ENCODE peak calls at places on chromosomes 4 and X, in nine cellular contexts. One of them, this sample, is unnamed.

GRCh38 chr4:55765070-55765469 is 54.5 kb upstream of the EXOC1L start:
- DNase-seq in A549: no peak
- DNase-seq in vagina: no peak
- DNase-seq in body of pancreas: no peak
- DNase-seq in heart left ventricle: no peak
- DNase-seq in transverse colon: no peak
- DNase-seq in K562: no peak
- DNase-seq in right lobe of liver: no peak
- DNase-seq in breast epithelium: no peak
- DNase-seq in this sample: no peak

GRCh38 chrX:81229208-81229607 is 27.3 kb downstream of the SH3BGRL start:
- DNase-seq in A549: no peak
- DNase-seq in vagina: no peak
- DNase-seq in body of pancreas: no peak
- DNase-seq in heart left ventricle: no peak
- DNase-seq in transverse colon: no peak
- DNase-seq in K562: no peak
- DNase-seq in right lobe of liver: no peak
- DNase-seq in breast epithelium: no peak
- DNase-seq in this sample: no peak

GRCh38 chrX:43633081-43633480 is 23.0 kb upstream of the MAOA start:
- DNase-seq in A549: no peak
- DNase-seq in vagina: no peak
- DNase-seq in body of pancreas: no peak
- DNase-seq in heart left ventricle: no peak
- DNase-seq in transverse colon: no peak
- DNase-seq in K562: no peak
- DNase-seq in right lobe of liver: no peak
- DNase-seq in breast epithelium: no peak
- DNase-seq in this sample: no peak

GRCh38 chr4:1260418-1261106 is 11.6 kb upstream of the CTBP1 start:
- DNase-seq in A549: no peak
- DNase-seq in vagina: no peak
- DNase-seq in body of pancreas: no peak
- DNase-seq in heart left ventricle: no peak
- DNase-seq in transverse colon: no peak
- DNase-seq in K562: no peak
- DNase-seq in right lobe of liver: no peak
- DNase-seq in breast epithelium: no peak
- DNase-seq in this sample: no peak

GRCh38 chr4:139617702-139618490 is 47.7 kb upstream of the MGST2 start:
- DNase-seq in A549: no peak
- DNase-seq in vagina: no peak
- DNase-seq in body of pancreas: no peak
- DNase-seq in heart left ventricle: no peak
- DNase-seq in transverse colon: no peak
- DNase-seq in K562: no peak
- DNase-seq in right lobe of liver: no peak
- DNase-seq in breast epithelium: no peak
- DNase-seq in this sample: no peak

GRCh38 chr4:177302371-177303100 is 7.1 kb upstream of the NEIL3 start:
- DNase-seq in A549: no peak
- DNase-seq in vagina: no peak
- DNase-seq in body of pancreas: no peak
- DNase-seq in heart left ventricle: no peak
- DNase-seq in transverse colon: no peak
- DNase-seq in K562: no peak
- DNase-seq in right lobe of liver: no peak
- DNase-seq in breast epithelium: no peak
- DNase-seq in this sample: no peak

GRCh38 chrX:72569786-72570185 is 2.9 kb downstream of the HDAC8 start:
- DNase-seq in A549: no peak
- DNase-seq in vagina: no peak
- DNase-seq in body of pancreas: no peak
- DNase-seq in heart left ventricle: no peak
- DNase-seq in transverse colon: no peak
- DNase-seq in K562: no peak
- DNase-seq in right lobe of liver: no peak
- DNase-seq in breast epithelium: no peak
- DNase-seq in this sample: peak; percentile 24

GRCh38 chrX:108439961-108440696 is 491 bp downstream of the COL4A5 start:
- DNase-seq in A549: peak; percentile 14
- DNase-seq in vagina: no peak
- DNase-seq in body of pancreas: peak; percentile 9
- DNase-seq in heart left ventricle: no peak
- DNase-seq in transverse colon: no peak
- DNase-seq in K562: peak; percentile 10
- DNase-seq in right lobe of liver: no peak
- DNase-seq in breast epithelium: no peak
- DNase-seq in this sample: peak; percentile 3

GRCh38 chrX:3017492-3017891 is 11.1 kb downstream of the ARSH start:
- DNase-seq in A549: no peak
- DNase-seq in vagina: no peak
- DNase-seq in body of pancreas: no peak
- DNase-seq in heart left ventricle: no peak
- DNase-seq in transverse colon: no peak
- DNase-seq in K562: no peak
- DNase-seq in right lobe of liver: no peak
- DNase-seq in breast epithelium: no peak
- DNase-seq in this sample: no peak

GRCh38 chr4:127410201-127410600 is 222.6 kb upstream of the INTU start:
- DNase-seq in A549: no peak
- DNase-seq in vagina: no peak
- DNase-seq in body of pancreas: no peak
- DNase-seq in heart left ventricle: peak; percentile 23
- DNase-seq in transverse colon: no peak
- DNase-seq in K562: no peak
- DNase-seq in right lobe of liver: no peak
- DNase-seq in breast epithelium: no peak
- DNase-seq in this sample: no peak

GRCh38 chr4:141346144-141346543 is 125.4 kb downstream of the ZNF330 start:
- DNase-seq in A549: peak; percentile 36
- DNase-seq in vagina: no peak
- DNase-seq in body of pancreas: no peak
- DNase-seq in heart left ventricle: no peak
- DNase-seq in transverse colon: no peak
- DNase-seq in K562: peak; percentile 18
- DNase-seq in right lobe of liver: peak; percentile 64
- DNase-seq in breast epithelium: no peak
- DNase-seq in this sample: no peak

GRCh38 chr4:78721739-78722138 is 54.4 kb upstream of the BMP2K start:
- DNase-seq in A549: no peak
- DNase-seq in vagina: no peak
- DNase-seq in body of pancreas: no peak
- DNase-seq in heart left ventricle: no peak
- DNase-seq in transverse colon: no peak
- DNase-seq in K562: no peak
- DNase-seq in right lobe of liver: no peak
- DNase-seq in breast epithelium: no peak
- DNase-seq in this sample: no peak

GRCh38 chr4:127501103-127501502 is 131.7 kb upstream of the INTU start:
- DNase-seq in A549: no peak
- DNase-seq in vagina: no peak
- DNase-seq in body of pancreas: no peak
- DNase-seq in heart left ventricle: no peak
- DNase-seq in transverse colon: no peak
- DNase-seq in K562: no peak
- DNase-seq in right lobe of liver: no peak
- DNase-seq in breast epithelium: no peak
- DNase-seq in this sample: no peak

GRCh38 chr4:98603683-98604573 is 54.5 kb downstream of the TSPAN5 start:
- DNase-seq in A549: no peak
- DNase-seq in vagina: no peak
- DNase-seq in body of pancreas: no peak
- DNase-seq in heart left ventricle: no peak
- DNase-seq in transverse colon: no peak
- DNase-seq in K562: no peak
- DNase-seq in right lobe of liver: no peak
- DNase-seq in breast epithelium: no peak
- DNase-seq in this sample: no peak

GRCh38 chr4:106541253-106541652 is 172.7 kb upstream of the GIMD1 start:
- DNase-seq in A549: no peak
- DNase-seq in vagina: no peak
- DNase-seq in body of pancreas: no peak
- DNase-seq in heart left ventricle: no peak
- DNase-seq in transverse colon: no peak
- DNase-seq in K562: no peak
- DNase-seq in right lobe of liver: no peak
- DNase-seq in breast epithelium: no peak
- DNase-seq in this sample: peak; percentile 4

GRCh38 chr4:58138786-58139185 is 1028.6 kb upstream of the IGFBP7 start:
- DNase-seq in A549: no peak
- DNase-seq in vagina: no peak
- DNase-seq in body of pancreas: no peak
- DNase-seq in heart left ventricle: no peak
- DNase-seq in transverse colon: no peak
- DNase-seq in K562: no peak
- DNase-seq in right lobe of liver: no peak
- DNase-seq in breast epithelium: no peak
- DNase-seq in this sample: no peak

GRCh38 chr4:6366581-6366980 is 96.9 kb downstream of the WFS1 start:
- DNase-seq in A549: no peak
- DNase-seq in vagina: no peak
- DNase-seq in body of pancreas: no peak
- DNase-seq in heart left ventricle: no peak
- DNase-seq in transverse colon: no peak
- DNase-seq in K562: no peak
- DNase-seq in right lobe of liver: no peak
- DNase-seq in breast epithelium: no peak
- DNase-seq in this sample: no peak

GRCh38 chr4:153296424-153296823 is 48.1 kb upstream of the MND1 start:
- DNase-seq in A549: no peak
- DNase-seq in vagina: no peak
- DNase-seq in body of pancreas: no peak
- DNase-seq in heart left ventricle: no peak
- DNase-seq in transverse colon: peak; percentile 23
- DNase-seq in K562: no peak
- DNase-seq in right lobe of liver: no peak
- DNase-seq in breast epithelium: no peak
- DNase-seq in this sample: no peak

GRCh38 chrX:136094962-136095361 is 52.4 kb upstream of the FHL1 start:
- DNase-seq in A549: no peak
- DNase-seq in vagina: no peak
- DNase-seq in body of pancreas: no peak
- DNase-seq in heart left ventricle: no peak
- DNase-seq in transverse colon: no peak
- DNase-seq in K562: no peak
- DNase-seq in right lobe of liver: no peak
- DNase-seq in breast epithelium: no peak
- DNase-seq in this sample: no peak

GRCh38 chrX:136097871-136098805 is 49.2 kb upstream of the FHL1 start:
- DNase-seq in A549: no peak
- DNase-seq in vagina: no peak
- DNase-seq in body of pancreas: no peak
- DNase-seq in heart left ventricle: no peak
- DNase-seq in transverse colon: no peak
- DNase-seq in K562: peak; percentile 59
- DNase-seq in right lobe of liver: no peak
- DNase-seq in breast epithelium: no peak
- DNase-seq in this sample: no peak
- TF ChIP-seq POLR2A in A549: no peak
- TF ChIP-seq POLR2A in vagina: no peak
- TF ChIP-seq POLR2A in body of pancreas: no peak
- TF ChIP-seq POLR2A in heart left ventricle: no peak
- TF ChIP-seq POLR2A in transverse colon: no peak
- TF ChIP-seq POLR2A in K562: peak; percentile 55
- TF ChIP-seq POLR2A in right lobe of liver: no peak
- TF ChIP-seq POLR2A in breast epithelium: no peak
- TF ChIP-seq POLR2A in this sample: no peak

GRCh38 chrX:118348186-118348810 is 2.4 kb downstream of the WDR44 start:
- DNase-seq in A549: no peak
- DNase-seq in vagina: no peak
- DNase-seq in body of pancreas: no peak
- DNase-seq in heart left ventricle: no peak
- DNase-seq in transverse colon: no peak
- DNase-seq in K562: no peak
- DNase-seq in right lobe of liver: no peak
- DNase-seq in breast epithelium: no peak
- DNase-seq in this sample: no peak

GRCh38 chrX:118347131-118347530 is 1.2 kb downstream of the WDR44 start:
- DNase-seq in A549: no peak
- DNase-seq in vagina: no peak
- DNase-seq in body of pancreas: no peak
- DNase-seq in heart left ventricle: no peak
- DNase-seq in transverse colon: no peak
- DNase-seq in K562: peak; percentile 41
- DNase-seq in right lobe of liver: no peak
- DNase-seq in breast epithelium: no peak
- DNase-seq in this sample: no peak

GRCh38 chrX:118346258-118347094 is 570 bp downstream of the WDR44 start:
- DNase-seq in A549: peak; percentile 43
- DNase-seq in vagina: no peak
- DNase-seq in body of pancreas: peak; percentile 30
- DNase-seq in heart left ventricle: peak; percentile 42
- DNase-seq in transverse colon: peak; percentile 31
- DNase-seq in K562: peak; percentile 49
- DNase-seq in right lobe of liver: peak; percentile 52
- DNase-seq in breast epithelium: peak; percentile 27
- DNase-seq in this sample: no peak

GRCh38 chrX:118345045-118345400 is 883 bp upstream of the WDR44 start:
- DNase-seq in A549: no peak
- DNase-seq in vagina: no peak
- DNase-seq in body of pancreas: no peak
- DNase-seq in heart left ventricle: no peak
- DNase-seq in transverse colon: no peak
- DNase-seq in K562: no peak
- DNase-seq in right lobe of liver: no peak
- DNase-seq in breast epithelium: no peak
- DNase-seq in this sample: no peak

GRCh38 chrX:118345401-118346257 is at the start of gene WDR44:
- DNase-seq in A549: peak; percentile 90
- DNase-seq in vagina: peak; percentile 97
- DNase-seq in body of pancreas: peak; percentile 94
- DNase-seq in heart left ventricle: peak; percentile 95
- DNase-seq in transverse colon: peak; percentile 95
- DNase-seq in K562: peak; percentile 93
- DNase-seq in right lobe of liver: peak; percentile 94
- DNase-seq in breast epithelium: peak; percentile 90
- DNase-seq in this sample: peak; percentile 61
- TF ChIP-seq POLR2A in A549: peak; percentile 76
- TF ChIP-seq POLR2A in vagina: no peak
- TF ChIP-seq POLR2A in body of pancreas: peak; percentile 90
- TF ChIP-seq POLR2A in heart left ventricle: peak; percentile 63
- TF ChIP-seq POLR2A in transverse colon: peak; percentile 83
- TF ChIP-seq POLR2A in K562: peak; percentile 89
- TF ChIP-seq POLR2A in right lobe of liver: peak; percentile 84
- TF ChIP-seq POLR2A in breast epithelium: peak; percentile 39
- TF ChIP-seq POLR2A in this sample: peak; percentile 47

GRCh38 chr4:122151982-122152698 is at the start of gene BLTP1:
- DNase-seq in A549: peak; percentile 60
- DNase-seq in vagina: no peak
- DNase-seq in body of pancreas: peak; percentile 86
- DNase-seq in heart left ventricle: peak; percentile 92
- DNase-seq in transverse colon: peak; percentile 93
- DNase-seq in K562: peak; percentile 94
- DNase-seq in right lobe of liver: peak; percentile 92
- DNase-seq in breast epithelium: peak; percentile 70
- DNase-seq in this sample: peak; percentile 59
- TF ChIP-seq POLR2A in A549: peak; percentile 52
- TF ChIP-seq POLR2A in vagina: no peak
- TF ChIP-seq POLR2A in body of pancreas: peak; percentile 52
- TF ChIP-seq POLR2A in heart left ventricle: peak; percentile 74
- TF ChIP-seq POLR2A in transverse colon: peak; percentile 70
- TF ChIP-seq POLR2A in K562: peak; percentile 88
- TF ChIP-seq POLR2A in right lobe of liver: peak; percentile 45
- TF ChIP-seq POLR2A in breast epithelium: no peak
- TF ChIP-seq POLR2A in this sample: peak; percentile 79

GRCh38 chr4:118888666-118889312 is at the start of gene SYNPO2:
- DNase-seq in A549: peak; percentile 16
- DNase-seq in vagina: no peak
- DNase-seq in body of pancreas: peak; percentile 34
- DNase-seq in heart left ventricle: peak; percentile 90
- DNase-seq in transverse colon: peak; percentile 72
- DNase-seq in K562: no peak
- DNase-seq in right lobe of liver: peak; percentile 55
- DNase-seq in breast epithelium: peak; percentile 88
- DNase-seq in this sample: peak; percentile 28
- TF ChIP-seq POLR2A in A549: no peak
- TF ChIP-seq POLR2A in vagina: no peak
- TF ChIP-seq POLR2A in body of pancreas: peak; percentile 43
- TF ChIP-seq POLR2A in heart left ventricle: peak; percentile 82
- TF ChIP-seq POLR2A in transverse colon: peak; percentile 79
- TF ChIP-seq POLR2A in K562: no peak
- TF ChIP-seq POLR2A in right lobe of liver: peak; percentile 29
- TF ChIP-seq POLR2A in breast epithelium: peak; percentile 75
- TF ChIP-seq POLR2A in this sample: no peak

This sample was measured in H54.